ENCODE peak calls at places on chromosomes 16 and 17, in seven cellular contexts. One of them, this sample, is unnamed.

GRCh38 chr16:10969615-10970014 is 25.3 kb downstream of the CLEC16A start:
- DNase-seq in NCI-H460: no peak
- DNase-seq in activated CD4-positive, alpha-beta T cell treated with anti-CD3 and anti-CD28 coated beads for 48 hours: no peak
- DNase-seq in RWPE1: no peak
- DNase-seq in AG10803: no peak
- DNase-seq in CD8-positive, alpha-beta memory T cell: no peak
- DNase-seq in HFFc6: no peak
- DNase-seq in this sample: no peak

GRCh38 chr17:16428098-16428882 is 12.9 kb downstream of the TRPV2 start:
- DNase-seq in NCI-H460: peak; percentile 46
- DNase-seq in activated CD4-positive, alpha-beta T cell treated with anti-CD3 and anti-CD28 coated beads for 48 hours: peak; percentile 78
- DNase-seq in RWPE1: no peak
- DNase-seq in AG10803: peak; percentile 71
- DNase-seq in CD8-positive, alpha-beta memory T cell: no peak
- DNase-seq in HFFc6: peak; percentile 41
- DNase-seq in this sample: peak; percentile 80

GRCh38 chr17:47161988-47162622 is 27.0 kb downstream of the CDC27 start:
- DNase-seq in NCI-H460: no peak
- DNase-seq in activated CD4-positive, alpha-beta T cell treated with anti-CD3 and anti-CD28 coated beads for 48 hours: no peak
- DNase-seq in RWPE1: no peak
- DNase-seq in AG10803: no peak
- DNase-seq in CD8-positive, alpha-beta memory T cell: no peak
- DNase-seq in HFFc6: no peak
- DNase-seq in this sample: no peak

GRCh38 chr17:7916799-7917198 is 710 bp upstream of the RNF227 start:
- DNase-seq in NCI-H460: no peak
- DNase-seq in activated CD4-positive, alpha-beta T cell treated with anti-CD3 and anti-CD28 coated beads for 48 hours: no peak
- DNase-seq in RWPE1: peak; percentile 9
- DNase-seq in AG10803: peak; percentile 59
- DNase-seq in CD8-positive, alpha-beta memory T cell: peak; percentile 5
- DNase-seq in HFFc6: peak; percentile 61
- DNase-seq in this sample: no peak

GRCh38 chr17:11515901-11516300 is 82.4 kb upstream of the DNAH9 start:
- DNase-seq in NCI-H460: no peak
- DNase-seq in activated CD4-positive, alpha-beta T cell treated with anti-CD3 and anti-CD28 coated beads for 48 hours: no peak
- DNase-seq in RWPE1: no peak
- DNase-seq in AG10803: no peak
- DNase-seq in CD8-positive, alpha-beta memory T cell: no peak
- DNase-seq in HFFc6: no peak
- DNase-seq in this sample: no peak

GRCh38 chr16:14472357-14472756 is 157.7 kb downstream of the PARN start:
- DNase-seq in NCI-H460: no peak
- DNase-seq in activated CD4-positive, alpha-beta T cell treated with anti-CD3 and anti-CD28 coated beads for 48 hours: no peak
- DNase-seq in RWPE1: no peak
- DNase-seq in AG10803: no peak
- DNase-seq in CD8-positive, alpha-beta memory T cell: no peak
- DNase-seq in HFFc6: no peak
- DNase-seq in this sample: no peak

GRCh38 chr17:70121136-70121535 is 46.1 kb downstream of the KCNJ16 start:
- DNase-seq in NCI-H460: no peak
- DNase-seq in activated CD4-positive, alpha-beta T cell treated with anti-CD3 and anti-CD28 coated beads for 48 hours: no peak
- DNase-seq in RWPE1: no peak
- DNase-seq in AG10803: no peak
- DNase-seq in CD8-positive, alpha-beta memory T cell: no peak
- DNase-seq in HFFc6: no peak
- DNase-seq in this sample: no peak

GRCh38 chr17:72697602-72698146 is 394.8 kb downstream of the SLC39A11 start:
- DNase-seq in NCI-H460: no peak
- DNase-seq in activated CD4-positive, alpha-beta T cell treated with anti-CD3 and anti-CD28 coated beads for 48 hours: no peak
- DNase-seq in RWPE1: no peak
- DNase-seq in AG10803: no peak
- DNase-seq in CD8-positive, alpha-beta memory T cell: no peak
- DNase-seq in HFFc6: no peak
- DNase-seq in this sample: no peak

GRCh38 chr17:72719582-72720493 is 372.6 kb downstream of the SLC39A11 start:
- DNase-seq in NCI-H460: no peak
- DNase-seq in activated CD4-positive, alpha-beta T cell treated with anti-CD3 and anti-CD28 coated beads for 48 hours: peak; percentile 68
- DNase-seq in RWPE1: no peak
- DNase-seq in AG10803: no peak
- DNase-seq in CD8-positive, alpha-beta memory T cell: peak; percentile 54
- DNase-seq in HFFc6: no peak
- DNase-seq in this sample: no peak

GRCh38 chr17:7695586-7695985 is 7.3 kb downstream of the WRAP53 start:
- DNase-seq in NCI-H460: no peak
- DNase-seq in activated CD4-positive, alpha-beta T cell treated with anti-CD3 and anti-CD28 coated beads for 48 hours: no peak
- DNase-seq in RWPE1: no peak
- DNase-seq in AG10803: no peak
- DNase-seq in CD8-positive, alpha-beta memory T cell: no peak
- DNase-seq in HFFc6: no peak
- DNase-seq in this sample: no peak

GRCh38 chr17:47763913-47764582 is 31.0 kb downstream of the TBX21 start:
- DNase-seq in NCI-H460: no peak
- DNase-seq in activated CD4-positive, alpha-beta T cell treated with anti-CD3 and anti-CD28 coated beads for 48 hours: no peak
- DNase-seq in RWPE1: no peak
- DNase-seq in AG10803: no peak
- DNase-seq in CD8-positive, alpha-beta memory T cell: no peak
- DNase-seq in HFFc6: no peak
- DNase-seq in this sample: no peak

GRCh38 chr17:80265205-80266068 is 4.8 kb downstream of the RNF213 start:
- DNase-seq in NCI-H460: no peak
- DNase-seq in activated CD4-positive, alpha-beta T cell treated with anti-CD3 and anti-CD28 coated beads for 48 hours: peak; percentile 75
- DNase-seq in RWPE1: no peak
- DNase-seq in AG10803: no peak
- DNase-seq in CD8-positive, alpha-beta memory T cell: peak; percentile 63
- DNase-seq in HFFc6: no peak
- DNase-seq in this sample: no peak

GRCh38 chr17:81890447-81891302 is 711 bp downstream of the ALYREF start:
- DNase-seq in NCI-H460: no peak
- DNase-seq in activated CD4-positive, alpha-beta T cell treated with anti-CD3 and anti-CD28 coated beads for 48 hours: peak; percentile 49
- DNase-seq in RWPE1: no peak
- DNase-seq in AG10803: no peak
- DNase-seq in CD8-positive, alpha-beta memory T cell: no peak
- DNase-seq in HFFc6: no peak
- DNase-seq in this sample: peak; percentile 10

GRCh38 chr17:14940946-14941280 is 324.2 kb downstream of the PMP22 start:
- DNase-seq in NCI-H460: no peak
- DNase-seq in activated CD4-positive, alpha-beta T cell treated with anti-CD3 and anti-CD28 coated beads for 48 hours: no peak
- DNase-seq in RWPE1: no peak
- DNase-seq in AG10803: peak; percentile 57
- DNase-seq in CD8-positive, alpha-beta memory T cell: no peak
- DNase-seq in HFFc6: no peak
- DNase-seq in this sample: no peak

GRCh38 chr16:67837811-67838210 is 4.3 kb upstream of the THAP11 start:
- DNase-seq in NCI-H460: no peak
- DNase-seq in activated CD4-positive, alpha-beta T cell treated with anti-CD3 and anti-CD28 coated beads for 48 hours: no peak
- DNase-seq in RWPE1: no peak
- DNase-seq in AG10803: no peak
- DNase-seq in CD8-positive, alpha-beta memory T cell: no peak
- DNase-seq in HFFc6: no peak
- DNase-seq in this sample: no peak

GRCh38 chr16:50598256-50598894 is 50.2 kb downstream of the NKD1 start:
- DNase-seq in NCI-H460: no peak
- DNase-seq in activated CD4-positive, alpha-beta T cell treated with anti-CD3 and anti-CD28 coated beads for 48 hours: no peak
- DNase-seq in RWPE1: no peak
- DNase-seq in AG10803: no peak
- DNase-seq in CD8-positive, alpha-beta memory T cell: no peak
- DNase-seq in HFFc6: no peak
- DNase-seq in this sample: peak; percentile 13

GRCh38 chr17:40352779-40353394 is 11.7 kb downstream of the GJD3 start:
- DNase-seq in NCI-H460: no peak
- DNase-seq in activated CD4-positive, alpha-beta T cell treated with anti-CD3 and anti-CD28 coated beads for 48 hours: no peak
- DNase-seq in RWPE1: no peak
- DNase-seq in AG10803: no peak
- DNase-seq in CD8-positive, alpha-beta memory T cell: no peak
- DNase-seq in HFFc6: no peak
- DNase-seq in this sample: no peak

GRCh38 chr16:85255777-85256176 is 143.5 kb upstream of the CIBAR2 start:
- DNase-seq in NCI-H460: no peak
- DNase-seq in activated CD4-positive, alpha-beta T cell treated with anti-CD3 and anti-CD28 coated beads for 48 hours: no peak
- DNase-seq in RWPE1: no peak
- DNase-seq in AG10803: no peak
- DNase-seq in CD8-positive, alpha-beta memory T cell: no peak
- DNase-seq in HFFc6: no peak
- DNase-seq in this sample: no peak

GRCh38 chr16:85167589-85168537 is 55.6 kb upstream of the CIBAR2 start:
- DNase-seq in NCI-H460: no peak
- DNase-seq in activated CD4-positive, alpha-beta T cell treated with anti-CD3 and anti-CD28 coated beads for 48 hours: no peak
- DNase-seq in RWPE1: no peak
- DNase-seq in AG10803: no peak
- DNase-seq in CD8-positive, alpha-beta memory T cell: no peak
- DNase-seq in HFFc6: no peak
- DNase-seq in this sample: no peak

GRCh38 chr16:51430716-51431369 is 279.8 kb upstream of the SALL1 start:
- DNase-seq in NCI-H460: no peak
- DNase-seq in activated CD4-positive, alpha-beta T cell treated with anti-CD3 and anti-CD28 coated beads for 48 hours: no peak
- DNase-seq in RWPE1: no peak
- DNase-seq in AG10803: no peak
- DNase-seq in CD8-positive, alpha-beta memory T cell: no peak
- DNase-seq in HFFc6: peak; percentile 2
- DNase-seq in this sample: no peak

GRCh38 chr17:17579691-17580090 is 11.8 kb downstream of the PEMT start:
- DNase-seq in NCI-H460: no peak
- DNase-seq in activated CD4-positive, alpha-beta T cell treated with anti-CD3 and anti-CD28 coated beads for 48 hours: no peak
- DNase-seq in RWPE1: no peak
- DNase-seq in AG10803: no peak
- DNase-seq in CD8-positive, alpha-beta memory T cell: no peak
- DNase-seq in HFFc6: no peak
- DNase-seq in this sample: no peak

GRCh38 chr17:50469671-50470305 is 1.1 kb upstream of the CHAD start:
- DNase-seq in NCI-H460: no peak
- DNase-seq in activated CD4-positive, alpha-beta T cell treated with anti-CD3 and anti-CD28 coated beads for 48 hours: no peak
- DNase-seq in RWPE1: no peak
- DNase-seq in AG10803: no peak
- DNase-seq in CD8-positive, alpha-beta memory T cell: no peak
- DNase-seq in HFFc6: no peak
- DNase-seq in this sample: no peak

GRCh38 chr17:37458805-37459204 is 30.9 kb upstream of the DUSP14 start:
- DNase-seq in NCI-H460: no peak
- DNase-seq in activated CD4-positive, alpha-beta T cell treated with anti-CD3 and anti-CD28 coated beads for 48 hours: no peak
- DNase-seq in RWPE1: no peak
- DNase-seq in AG10803: peak; percentile 85
- DNase-seq in CD8-positive, alpha-beta memory T cell: no peak
- DNase-seq in HFFc6: peak; percentile 90
- DNase-seq in this sample: peak; percentile 70

GRCh38 chr17:43935204-43935925 is 6.9 kb downstream of the PPY start:
- DNase-seq in NCI-H460: no peak
- DNase-seq in activated CD4-positive, alpha-beta T cell treated with anti-CD3 and anti-CD28 coated beads for 48 hours: no peak
- DNase-seq in RWPE1: no peak
- DNase-seq in AG10803: no peak
- DNase-seq in CD8-positive, alpha-beta memory T cell: no peak
- DNase-seq in HFFc6: no peak
- DNase-seq in this sample: no peak

GRCh38 chr17:45131616-45132301 is 556 bp downstream of the PLCD3 start:
- DNase-seq in NCI-H460: no peak
- DNase-seq in activated CD4-positive, alpha-beta T cell treated with anti-CD3 and anti-CD28 coated beads for 48 hours: peak; percentile 66
- DNase-seq in RWPE1: no peak
- DNase-seq in AG10803: no peak
- DNase-seq in CD8-positive, alpha-beta memory T cell: peak; percentile 38
- DNase-seq in HFFc6: no peak
- DNase-seq in this sample: no peak

GRCh38 chr16:84861671-84862070 is 41.9 kb downstream of the CRISPLD2 start:
- DNase-seq in NCI-H460: no peak
- DNase-seq in activated CD4-positive, alpha-beta T cell treated with anti-CD3 and anti-CD28 coated beads for 48 hours: no peak
- DNase-seq in RWPE1: no peak
- DNase-seq in AG10803: no peak
- DNase-seq in CD8-positive, alpha-beta memory T cell: no peak
- DNase-seq in HFFc6: no peak
- DNase-seq in this sample: no peak

GRCh38 chr17:50672831-50673551 is 34.7 kb downstream of the ANKRD40 start:
- DNase-seq in NCI-H460: no peak
- DNase-seq in activated CD4-positive, alpha-beta T cell treated with anti-CD3 and anti-CD28 coated beads for 48 hours: no peak
- DNase-seq in RWPE1: peak; percentile 78
- DNase-seq in AG10803: no peak
- DNase-seq in CD8-positive, alpha-beta memory T cell: no peak
- DNase-seq in HFFc6: no peak
- DNase-seq in this sample: no peak

GRCh38 chr16:74813109-74813641 is 38.6 kb upstream of the FA2H start:
- DNase-seq in NCI-H460: peak; percentile 74
- DNase-seq in activated CD4-positive, alpha-beta T cell treated with anti-CD3 and anti-CD28 coated beads for 48 hours: peak; percentile 85
- DNase-seq in RWPE1: peak; percentile 76
- DNase-seq in AG10803: peak; percentile 53
- DNase-seq in CD8-positive, alpha-beta memory T cell: peak; percentile 47
- DNase-seq in HFFc6: peak; percentile 45
- DNase-seq in this sample: peak; percentile 83

GRCh38 chr17:72145972-72146755 is 25.3 kb downstream of the SOX9 start:
- DNase-seq in NCI-H460: no peak
- DNase-seq in activated CD4-positive, alpha-beta T cell treated with anti-CD3 and anti-CD28 coated beads for 48 hours: no peak
- DNase-seq in RWPE1: no peak
- DNase-seq in AG10803: peak; percentile 25
- DNase-seq in CD8-positive, alpha-beta memory T cell: no peak
- DNase-seq in HFFc6: peak; percentile 15
- DNase-seq in this sample: peak; percentile 64

GRCh38 chr17:21089145-21089544 is 37.6 kb upstream of the DHRS7B start:
- DNase-seq in NCI-H460: no peak
- DNase-seq in activated CD4-positive, alpha-beta T cell treated with anti-CD3 and anti-CD28 coated beads for 48 hours: no peak
- DNase-seq in RWPE1: peak; percentile 15
- DNase-seq in AG10803: peak; percentile 51
- DNase-seq in CD8-positive, alpha-beta memory T cell: no peak
- DNase-seq in HFFc6: peak; percentile 71
- DNase-seq in this sample: peak; percentile 67

This sample was measured in AG08395.